ENCODE peak calls at places on chromosomes 6 and 20, in five cellular contexts. F is fibroblast of mammary gland, P is NB4, E is cardiac fibroblast, I is choroid plexus epithelial cell. X is an unnamed sample.

GRCh38 chr6:83055366-83055964 is 10.2 kb downstream of the UBE3D start:
- DNase-seq in F (peak; percentile 55), P (peak; percentile 54), E (peak; percentile 69), I (peak; percentile 67), X (no peak)

GRCh38 chr20:41234546-41234945 is 83.0 kb downstream of the ZHX3 start:
- DNase-seq in F (peak; percentile 15), P (no peak), E (no peak), I (peak; percentile 24), X (no peak)

GRCh38 chr20:57126481-57127092 is 139.9 kb downstream of the BMP7 start:
- DNase-seq in F (no peak), P (no peak), E (no peak), I (no peak), X (no peak)

GRCh38 chr6:26215200-26216014 is 128.2 kb downstream of the HFE start:
- DNase-seq in F (no peak), P (no peak), E (peak; percentile 26), I (peak; percentile 28), X (no peak)

GRCh38 chr6:166596741-166597507 is 10.4 kb upstream of the RAMACL start:
- DNase-seq in F (peak; percentile 30), P (no peak), E (no peak), I (no peak), X (no peak)

GRCh38 chr20:41570552-41570951 is 47.6 kb downstream of the CHD6 start:
- DNase-seq in F (no peak), P (no peak), E (no peak), I (peak; percentile 9), X (no peak)

GRCh38 chr6:118768904-118769325 is 117.5 kb upstream of the CEP85L start:
- DNase-seq in F (no peak), P (peak; percentile 64), E (no peak), I (peak; percentile 28), X (no peak)

GRCh38 chr20:57653910-57654309 is 33.7 kb upstream of the ZBP1 start:
- DNase-seq in F (no peak), P (no peak), E (no peak), I (no peak), X (no peak)

GRCh38 chr6:16681260-16681873 is 79.9 kb downstream of the ATXN1 start:
- DNase-seq in F (peak; percentile 98), P (peak; percentile 91), E (peak; percentile 96), I (peak; percentile 96), X (peak; percentile 61)

GRCh38 chr20:44594730-44595129 is 12.4 kb downstream of the PKIG start:
- DNase-seq in F (peak; percentile 82), P (peak; percentile 48), E (peak; percentile 88), I (peak; percentile 75), X (no peak)

GRCh38 chr6:151352410-151353399 is 38.7 kb downstream of the ZBTB2 start:
- DNase-seq in F (peak; percentile 36), P (no peak), E (no peak), I (no peak), X (no peak)

GRCh38 chr6:827431-827830 is 134.5 kb upstream of the EXOC2 start:
- DNase-seq in F (no peak), P (peak; percentile 28), E (no peak), I (no peak), X (no peak)

GRCh38 chr6:50116797-50117542 is 67.2 kb upstream of the DEFB112 start:
- DNase-seq in F (no peak), P (no peak), E (no peak), I (no peak), X (no peak)

GRCh38 chr6:145367149-145367548 is 368.2 kb downstream of the EPM2A start:
- DNase-seq in F (no peak), P (peak; percentile 15), E (no peak), I (no peak), X (no peak)

GRCh38 chr6:159315562-159315961 is 146.4 kb downstream of the FNDC1 start:
- DNase-seq in F (no peak), P (no peak), E (no peak), I (no peak), X (no peak)

GRCh38 chr6:75409286-75409685 is 84.3 kb downstream of the FILIP1 start:
- DNase-seq in F (peak; percentile 49), P (no peak), E (no peak), I (no peak), X (no peak)

GRCh38 chr6:18444176-18444575 is 57.0 kb downstream of the RNF144B start:
- DNase-seq in F (peak; percentile 1), P (no peak), E (no peak), I (no peak), X (no peak)

GRCh38 chr20:53773792-53774371 is 180.2 kb upstream of the ZNF217 start:
- DNase-seq in F (peak; percentile 97), P (no peak), E (peak; percentile 98), I (peak; percentile 97), X (no peak)

GRCh38 chr20:20887593-20888272 is 175.3 kb upstream of the RALGAPA2 start:
- DNase-seq in F (no peak), P (no peak), E (no peak), I (no peak), X (no peak)

GRCh38 chr6:32204268-32204715 is 11.8 kb upstream of the GPSM3 start:
- DNase-seq in F (no peak), P (no peak), E (no peak), I (no peak), X (peak; percentile 28)

GRCh38 chr6:73455865-73456629 is 4.0 kb upstream of the CGAS start:
- DNase-seq in F (peak; percentile 25), P (peak; percentile 92), E (peak; percentile 76), I (peak; percentile 74), X (no peak)

GRCh38 chr6:167079853-167080297 is 43.0 kb upstream of the CCR6 start:
- DNase-seq in F (no peak), P (no peak), E (no peak), I (no peak), X (peak; percentile 64)

GRCh38 chr6:86357877-86358276 is 579.5 kb upstream of the HTR1E start:
- DNase-seq in F (no peak), P (no peak), E (no peak), I (no peak), X (no peak)

DNA sequence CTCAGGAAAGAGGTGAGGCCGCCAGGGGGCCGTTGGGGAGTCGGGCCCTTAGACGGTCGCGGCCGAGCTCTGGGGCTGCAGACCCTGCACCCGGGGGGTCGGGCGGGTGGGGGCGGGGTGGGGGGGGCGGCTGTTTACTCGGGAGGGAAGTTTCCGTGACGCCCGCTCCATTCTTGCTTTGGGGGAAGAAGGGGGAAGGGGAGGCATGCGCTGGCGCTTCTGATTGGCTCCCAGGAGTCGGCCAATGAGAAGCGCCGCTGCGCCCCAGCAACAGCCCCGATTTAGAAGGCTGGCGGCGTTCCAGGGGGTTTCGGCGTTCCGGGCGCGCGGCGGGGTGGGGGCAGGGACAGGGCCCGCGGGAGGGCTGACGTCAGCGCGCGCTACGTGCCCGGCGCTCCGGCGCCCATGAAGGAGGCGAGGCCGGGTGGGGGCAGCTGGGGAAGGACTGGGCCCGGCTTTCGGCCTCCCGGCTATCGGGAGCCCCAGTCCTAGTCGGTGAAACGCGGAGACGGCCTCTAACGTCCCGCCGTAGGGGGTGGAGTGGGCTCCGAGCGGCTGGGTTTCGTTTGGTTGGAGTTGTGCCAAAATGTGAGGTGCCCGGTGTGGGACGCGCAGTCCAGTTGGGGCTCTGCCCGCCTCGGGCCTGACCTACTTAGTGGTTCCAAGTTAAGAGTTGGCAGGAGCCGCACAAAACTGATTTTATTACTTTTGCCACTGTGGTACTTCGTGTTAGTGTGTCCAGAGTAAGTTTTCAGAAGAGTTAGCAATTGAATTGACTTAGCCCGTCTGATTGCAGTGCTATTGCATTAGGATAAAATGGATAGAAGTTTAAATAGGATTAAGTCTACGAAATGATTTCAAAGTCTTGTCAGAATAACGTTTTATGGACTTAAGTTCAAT is 1.1 kb downstream of the PNRC1 start:
- DNase-seq in F (peak; percentile 96), P (peak; percentile 98), E (peak; percentile 98), I (peak; percentile 99), X (peak; percentile 99)
- TF ChIP-seq CTCF in F (no peak), P (no peak), E (no peak), I (peak; percentile 14), X (no peak)

GRCh38 chr20:46559685-46560440 is 9.4 kb upstream of the OCSTAMP start:
- DNase-seq in F (no peak), P (no peak), E (no peak), I (peak; percentile 41), X (peak; percentile 43)
- TF ChIP-seq CTCF in F (no peak), P (no peak), E (no peak), I (peak; percentile 47), X (no peak)

GRCh38 chr6:44496705-44497369 is 109.3 kb downstream of the CDC5L start:
- DNase-seq in F (peak; percentile 64), P (no peak), E (no peak), I (no peak), X (no peak)

GRCh38 chr6:44493132-44493531 is 105.6 kb downstream of the CDC5L start:
- DNase-seq in F (no peak), P (no peak), E (no peak), I (no peak), X (no peak)

GRCh38 chr6:44493593-44493992 is 106.1 kb downstream of the CDC5L start:
- DNase-seq in F (no peak), P (no peak), E (no peak), I (no peak), X (no peak)

GRCh38 chr6:44495036-44495901 is 107.8 kb downstream of the CDC5L start:
- DNase-seq in F (peak; percentile 37), P (no peak), E (peak; percentile 11), I (no peak), X (no peak)

DNA sequence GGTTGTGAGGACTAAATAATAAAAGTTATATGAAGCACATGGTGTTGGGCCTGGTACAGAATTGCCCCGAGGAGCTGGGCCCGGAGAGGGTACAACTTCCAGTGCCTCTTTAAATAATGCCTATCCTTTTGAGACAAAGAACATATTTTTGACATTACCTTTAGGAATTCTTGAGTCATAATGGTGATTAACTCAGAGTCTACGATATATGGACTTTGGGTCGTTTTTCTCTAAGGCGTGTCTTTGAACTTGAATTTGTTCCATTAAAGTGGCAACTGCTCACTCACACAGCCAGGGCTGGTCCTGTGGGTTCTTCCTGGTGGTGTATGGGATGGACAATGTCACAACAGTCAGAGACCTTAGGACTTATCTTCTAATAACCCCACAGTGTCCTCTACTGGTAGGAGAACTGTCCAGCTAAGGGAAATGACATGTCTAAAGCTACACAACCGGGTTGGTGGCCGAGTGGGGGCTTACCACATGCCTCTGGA is 106.5 kb downstream of the CDC5L start:
- DNase-seq in F (peak; percentile 90), P (peak; percentile 29), E (peak; percentile 93), I (peak; percentile 46), X (no peak)
- TF ChIP-seq CTCF in F (peak; percentile 43), P (peak; percentile 18), E (peak; percentile 24), I (peak; percentile 43), X (no peak)

GRCh38 chr6:105509506-105510331 is 106.8 kb upstream of the PREP start:
- DNase-seq in F (peak; percentile 30), P (peak; percentile 4), E (peak; percentile 54), I (peak; percentile 64), X (no peak)
- TF ChIP-seq CTCF in F (peak; percentile 32), P (peak; percentile 6), E (peak; percentile 36), I (peak; percentile 75), X (no peak)